ENCODE peak calls at places on chromosomes 11 and 22, in six cellular contexts. One of them, this sample, is unnamed.
A peak's percentile ranks its signal among the peaks of the same experiment; 100 is the strongest.

GRCh38 chr11:68457898-68458249 is 2.7 kb upstream of the PPP6R3 start:
- DNase-seq in heart left ventricle: no peak
- DNase-seq in effector memory CD4-positive, alpha-beta T cell: no peak
- DNase-seq in GM23338: no peak
- DNase-seq in upper lobe of right lung: peak; percentile 52
- DNase-seq in esophagus muscularis mucosa: no peak
- DNase-seq in this sample: no peak

GRCh38 chr11:10125522-10126133 is 168.4 kb downstream of the SBF2 start:
- DNase-seq in heart left ventricle: no peak
- DNase-seq in GM23338: no peak
- DNase-seq in esophagus muscularis mucosa: no peak
- DNase-seq in upper lobe of right lung: no peak
- DNase-seq in effector memory CD4-positive, alpha-beta T cell: no peak
- DNase-seq in this sample: no peak

GRCh38 chr11:34407121-34407813 is 31.5 kb upstream of the CAT start:
- DNase-seq in GM23338: no peak
- DNase-seq in effector memory CD4-positive, alpha-beta T cell: no peak
- DNase-seq in esophagus muscularis mucosa: no peak
- DNase-seq in heart left ventricle: no peak
- DNase-seq in upper lobe of right lung: no peak
- DNase-seq in this sample: no peak

GRCh38 chr11:47943721-47944554 is 36.4 kb upstream of the PTPRJ start:
- DNase-seq in heart left ventricle: no peak
- DNase-seq in effector memory CD4-positive, alpha-beta T cell: no peak
- DNase-seq in esophagus muscularis mucosa: no peak
- DNase-seq in upper lobe of right lung: peak; percentile 74
- DNase-seq in GM23338: peak; percentile 86
- DNase-seq in this sample: no peak

GRCh38 chr11:118343248-118343647 is 743 bp upstream of the CD3D start:
- DNase-seq in GM23338: no peak
- DNase-seq in effector memory CD4-positive, alpha-beta T cell: no peak
- DNase-seq in esophagus muscularis mucosa: peak; percentile 39
- DNase-seq in heart left ventricle: no peak
- DNase-seq in upper lobe of right lung: no peak
- DNase-seq in this sample: no peak

GRCh38 chr11:68970921-68971636 is 9.7 kb downstream of the MRGPRD start:
- DNase-seq in heart left ventricle: no peak
- DNase-seq in esophagus muscularis mucosa: no peak
- DNase-seq in effector memory CD4-positive, alpha-beta T cell: no peak
- DNase-seq in GM23338: no peak
- DNase-seq in upper lobe of right lung: peak; percentile 40
- DNase-seq in this sample: no peak

GRCh38 chr11:128720522-128720985 is 26.7 kb downstream of the FLI1 start:
- DNase-seq in effector memory CD4-positive, alpha-beta T cell: no peak
- DNase-seq in upper lobe of right lung: no peak
- DNase-seq in esophagus muscularis mucosa: no peak
- DNase-seq in GM23338: peak; percentile 48
- DNase-seq in heart left ventricle: no peak
- DNase-seq in this sample: no peak

GRCh38 chr11:62842171-62842717 is 2.9 kb upstream of the WDR74 start:
- DNase-seq in GM23338: peak; percentile 67
- DNase-seq in effector memory CD4-positive, alpha-beta T cell: no peak
- DNase-seq in heart left ventricle: peak; percentile 85
- DNase-seq in upper lobe of right lung: peak; percentile 73
- DNase-seq in esophagus muscularis mucosa: no peak
- DNase-seq in this sample: no peak

GRCh38 chr11:34565417-34566208 is 52.0 kb upstream of the ELF5 start:
- DNase-seq in esophagus muscularis mucosa: no peak
- DNase-seq in GM23338: peak; percentile 78
- DNase-seq in effector memory CD4-positive, alpha-beta T cell: no peak
- DNase-seq in upper lobe of right lung: no peak
- DNase-seq in heart left ventricle: no peak
- DNase-seq in this sample: no peak

GRCh38 chr11:102157219-102157618 is 47.0 kb downstream of the YAP1 start:
- DNase-seq in esophagus muscularis mucosa: no peak
- DNase-seq in effector memory CD4-positive, alpha-beta T cell: no peak
- DNase-seq in GM23338: no peak
- DNase-seq in heart left ventricle: no peak
- DNase-seq in upper lobe of right lung: no peak
- DNase-seq in this sample: no peak

GRCh38 chr11:113193894-113194293 is 120.5 kb upstream of the TTC12 start:
- DNase-seq in upper lobe of right lung: no peak
- DNase-seq in effector memory CD4-positive, alpha-beta T cell: no peak
- DNase-seq in heart left ventricle: no peak
- DNase-seq in GM23338: no peak
- DNase-seq in esophagus muscularis mucosa: no peak
- DNase-seq in this sample: no peak

GRCh38 chr22:27170491-27170890 is 513.1 kb downstream of the MIAT start:
- DNase-seq in effector memory CD4-positive, alpha-beta T cell: no peak
- DNase-seq in heart left ventricle: no peak
- DNase-seq in esophagus muscularis mucosa: no peak
- DNase-seq in upper lobe of right lung: no peak
- DNase-seq in GM23338: no peak
- DNase-seq in this sample: no peak

GRCh38 chr11:112519749-112520148 is 259.1 kb upstream of the PLET1 start:
- DNase-seq in effector memory CD4-positive, alpha-beta T cell: no peak
- DNase-seq in upper lobe of right lung: no peak
- DNase-seq in GM23338: no peak
- DNase-seq in esophagus muscularis mucosa: no peak
- DNase-seq in heart left ventricle: no peak
- DNase-seq in this sample: no peak

GRCh38 chr11:104663190-104664140 is 234.8 kb downstream of the CASP12 start:
- DNase-seq in upper lobe of right lung: no peak
- DNase-seq in esophagus muscularis mucosa: no peak
- DNase-seq in GM23338: no peak
- DNase-seq in effector memory CD4-positive, alpha-beta T cell: no peak
- DNase-seq in heart left ventricle: no peak
- DNase-seq in this sample: no peak

GRCh38 chr22:40462195-40462988 is 92.0 kb downstream of the SGSM3 start:
- DNase-seq in upper lobe of right lung: no peak
- DNase-seq in effector memory CD4-positive, alpha-beta T cell: no peak
- DNase-seq in GM23338: no peak
- DNase-seq in esophagus muscularis mucosa: no peak
- DNase-seq in heart left ventricle: no peak
- DNase-seq in this sample: no peak

GRCh38 chr11:133082851-133083488 is 449.3 kb downstream of the OPCML start:
- DNase-seq in esophagus muscularis mucosa: no peak
- DNase-seq in GM23338: peak; percentile 83
- DNase-seq in upper lobe of right lung: peak; percentile 84
- DNase-seq in heart left ventricle: peak; percentile 83
- DNase-seq in effector memory CD4-positive, alpha-beta T cell: peak; percentile 13
- DNase-seq in this sample: peak; percentile 28

GRCh38 chr11:32785262-32785661 is 9.2 kb downstream of the CCDC73 start:
- DNase-seq in heart left ventricle: no peak
- DNase-seq in esophagus muscularis mucosa: no peak
- DNase-seq in GM23338: no peak
- DNase-seq in effector memory CD4-positive, alpha-beta T cell: no peak
- DNase-seq in upper lobe of right lung: no peak
- DNase-seq in this sample: no peak

GRCh38 chr11:17770048-17770652 is 35.6 kb downstream of the KCNC1 start:
- DNase-seq in upper lobe of right lung: peak; percentile 61
- DNase-seq in GM23338: peak; percentile 60
- DNase-seq in esophagus muscularis mucosa: no peak
- DNase-seq in heart left ventricle: no peak
- DNase-seq in effector memory CD4-positive, alpha-beta T cell: no peak
- DNase-seq in this sample: no peak

DNA sequence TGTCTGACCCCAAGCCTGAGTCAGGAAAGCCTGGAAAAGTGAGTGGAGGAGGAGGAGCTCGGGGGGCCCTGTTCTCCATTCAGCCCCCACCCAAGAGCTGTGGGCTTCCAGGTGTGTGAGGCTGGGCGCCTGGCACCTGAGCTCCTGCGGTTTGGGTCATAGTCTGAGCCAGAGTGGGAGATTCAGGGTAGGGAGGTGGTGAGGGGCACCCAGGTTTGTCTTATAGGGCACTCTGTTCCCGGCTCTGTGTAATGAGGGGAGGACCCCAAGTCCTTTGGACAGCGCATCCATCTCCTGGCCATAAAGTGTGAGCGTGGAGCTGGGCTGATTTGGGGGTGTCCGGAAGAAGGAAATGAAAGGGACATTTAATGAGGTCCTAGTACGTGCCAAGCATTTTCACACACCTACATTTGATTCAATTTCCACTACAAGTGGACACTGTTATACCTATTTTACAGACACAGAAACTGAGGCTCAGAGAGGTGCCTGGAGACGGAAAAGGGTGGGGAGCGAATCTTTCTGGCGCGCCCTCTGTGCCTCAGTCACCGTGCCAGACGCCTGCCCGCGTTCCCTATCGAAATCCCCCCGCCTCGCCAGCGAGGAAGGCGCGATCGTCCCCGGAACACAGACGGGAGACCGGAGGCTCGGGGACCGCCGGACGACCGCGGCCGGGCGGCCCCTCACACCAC is 1.2 kb downstream of the NPTXR start:
- DNase-seq in heart left ventricle: no peak
- DNase-seq in effector memory CD4-positive, alpha-beta T cell: no peak
- DNase-seq in upper lobe of right lung: no peak
- DNase-seq in esophagus muscularis mucosa: no peak
- DNase-seq in GM23338: no peak
- DNase-seq in this sample: no peak
- H3K27ac ChIP-seq in heart left ventricle: no peak overlapping the region
- H3K27ac ChIP-seq in effector memory CD4-positive, alpha-beta T cell: peak overlapping the region; percentile 31
- H3K27ac ChIP-seq in upper lobe of right lung: no peak overlapping the region
- H3K27ac ChIP-seq in esophagus muscularis mucosa: peak overlapping the region; percentile 87
- H3K27ac ChIP-seq in GM23338: no peak overlapping the region
- H3K27ac ChIP-seq in this sample: no peak overlapping the region

DNA sequence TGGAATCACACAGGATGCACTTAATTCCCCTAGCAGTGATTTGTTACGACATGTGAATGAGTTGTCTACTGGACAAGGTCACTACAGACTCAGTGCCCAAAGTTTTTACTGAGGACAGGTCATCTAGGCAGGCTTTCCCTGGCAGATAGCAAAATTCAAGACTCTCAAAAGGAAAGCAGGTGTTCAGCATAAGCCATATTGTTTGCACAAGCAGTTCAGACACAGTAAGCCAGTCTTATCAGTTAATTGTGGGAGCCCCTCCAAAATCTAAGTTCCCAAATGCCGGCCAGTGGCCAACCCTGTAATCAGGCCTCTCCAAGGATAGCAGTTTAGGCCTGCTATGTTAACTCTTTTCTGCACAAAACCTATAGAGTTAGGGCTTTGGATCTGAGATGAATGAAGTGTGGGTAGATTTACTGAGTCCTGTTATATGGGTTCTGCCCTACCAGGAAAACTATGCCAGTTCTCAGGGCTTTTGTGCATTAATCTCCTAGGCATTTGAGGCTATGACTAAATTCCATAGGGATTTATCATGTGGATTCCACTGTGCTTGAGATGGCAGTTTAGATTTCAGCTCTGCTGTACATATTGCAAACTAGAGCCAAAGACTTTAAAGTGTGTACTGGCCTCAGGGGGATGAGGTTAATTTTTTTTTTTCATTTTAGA is 4.8 kb upstream of the ARHGEF12 start:
- DNase-seq in GM23338: no peak
- DNase-seq in effector memory CD4-positive, alpha-beta T cell: no peak
- DNase-seq in esophagus muscularis mucosa: no peak
- DNase-seq in upper lobe of right lung: no peak
- DNase-seq in heart left ventricle: no peak
- DNase-seq in this sample: no peak
- H3K27ac ChIP-seq in GM23338: no peak overlapping the region
- H3K27ac ChIP-seq in effector memory CD4-positive, alpha-beta T cell: no peak overlapping the region
- H3K27ac ChIP-seq in esophagus muscularis mucosa: peak overlapping the region; percentile 37
- H3K27ac ChIP-seq in upper lobe of right lung: no peak overlapping the region
- H3K27ac ChIP-seq in heart left ventricle: peak overlapping the region; percentile 51
- H3K27ac ChIP-seq in this sample: no peak overlapping the region

GRCh38 chr11:4026389-4026788 is 68.2 kb upstream of the RRM1 start:
- DNase-seq in GM23338: no peak
- DNase-seq in esophagus muscularis mucosa: no peak
- DNase-seq in effector memory CD4-positive, alpha-beta T cell: no peak
- DNase-seq in upper lobe of right lung: no peak
- DNase-seq in heart left ventricle: no peak
- DNase-seq in this sample: no peak

GRCh38 chr11:4030197-4030596 is 64.4 kb upstream of the RRM1 start:
- DNase-seq in effector memory CD4-positive, alpha-beta T cell: no peak
- DNase-seq in GM23338: no peak
- DNase-seq in heart left ventricle: no peak
- DNase-seq in esophagus muscularis mucosa: no peak
- DNase-seq in upper lobe of right lung: no peak
- DNase-seq in this sample: no peak

GRCh38 chr11:4025957-4026324 is 68.7 kb upstream of the RRM1 start:
- DNase-seq in esophagus muscularis mucosa: no peak
- DNase-seq in heart left ventricle: no peak
- DNase-seq in effector memory CD4-positive, alpha-beta T cell: no peak
- DNase-seq in upper lobe of right lung: no peak
- DNase-seq in GM23338: no peak
- DNase-seq in this sample: no peak

GRCh38 chr11:4025248-4025956 is 69.2 kb upstream of the RRM1 start:
- DNase-seq in heart left ventricle: no peak
- DNase-seq in effector memory CD4-positive, alpha-beta T cell: no peak
- DNase-seq in GM23338: no peak
- DNase-seq in esophagus muscularis mucosa: no peak
- DNase-seq in upper lobe of right lung: no peak
- DNase-seq in this sample: no peak

GRCh38 chr11:4027746-4028145 is 66.9 kb upstream of the RRM1 start:
- DNase-seq in upper lobe of right lung: no peak
- DNase-seq in heart left ventricle: no peak
- DNase-seq in esophagus muscularis mucosa: no peak
- DNase-seq in effector memory CD4-positive, alpha-beta T cell: no peak
- DNase-seq in GM23338: no peak
- DNase-seq in this sample: no peak
- H3K27ac ChIP-seq in upper lobe of right lung: no peak overlapping the region
- H3K27ac ChIP-seq in heart left ventricle: no peak overlapping the region
- H3K27ac ChIP-seq in esophagus muscularis mucosa: peak overlapping the region; percentile 83
- H3K27ac ChIP-seq in effector memory CD4-positive, alpha-beta T cell: no peak overlapping the region
- H3K27ac ChIP-seq in GM23338: no peak overlapping the region
- H3K27ac ChIP-seq in this sample: no peak overlapping the region

DNA sequence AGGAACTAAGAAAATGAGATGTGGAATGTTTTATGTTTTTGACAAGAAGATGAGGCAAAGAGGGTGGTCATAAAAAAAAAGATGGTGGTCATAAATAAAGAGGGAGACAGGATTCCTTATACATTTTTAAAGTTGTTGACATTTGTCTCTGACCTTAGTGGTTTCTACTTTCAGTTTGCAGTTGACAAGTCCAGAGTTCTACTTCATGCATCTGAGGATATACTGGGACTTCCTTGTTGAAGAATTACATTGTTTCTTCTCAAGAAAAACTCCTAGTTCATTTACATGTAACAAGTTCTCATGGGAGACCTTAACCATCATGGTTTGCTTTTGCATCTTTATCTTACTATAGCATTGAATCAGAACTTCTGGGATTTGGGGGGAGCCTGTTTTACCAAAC is 1.2 kb downstream of the OR6X1 start:
- DNase-seq in upper lobe of right lung: no peak
- DNase-seq in esophagus muscularis mucosa: no peak
- DNase-seq in GM23338: no peak
- DNase-seq in heart left ventricle: no peak
- DNase-seq in effector memory CD4-positive, alpha-beta T cell: no peak
- DNase-seq in this sample: no peak
- H3K27ac ChIP-seq in upper lobe of right lung: no peak overlapping the region
- H3K27ac ChIP-seq in esophagus muscularis mucosa: no peak overlapping the region
- H3K27ac ChIP-seq in GM23338: no peak overlapping the region
- H3K27ac ChIP-seq in heart left ventricle: no peak overlapping the region
- H3K27ac ChIP-seq in effector memory CD4-positive, alpha-beta T cell: no peak overlapping the region
- H3K27ac ChIP-seq in this sample: no peak overlapping the region